ENCODE peak calls at places on chromosomes 13 and 19, in six cellular contexts. F is heart right ventricle, J is psoas muscle, I is mesenchymal stem cell, T is astrocyte, G is K562. L is an unnamed sample.
A peak's percentile ranks its signal among the peaks of the same experiment; 100 is the strongest.

GRCh38 chr19:2047449-2048103 is 3.5 kb downstream of the MKNK2 start:
- DNase-seq in F (peak; percentile 70), J (peak; percentile 85), I (peak; percentile 61), T (no peak), G (no peak), L (peak; percentile 54)

GRCh38 chr19:5891938-5892771 is 11.4 kb downstream of the NDUFA11 start:
- DNase-seq in F (peak; percentile 57), J (no peak), I (peak; percentile 60), T (peak; percentile 15), G (peak; percentile 60), L (peak; percentile 91)

GRCh38 chr13:56700324-56700723 is 440.4 kb upstream of the PRR20A start:
- DNase-seq in F (no peak), J (no peak), I (peak; percentile 1), T (no peak), G (no peak), L (no peak)

GRCh38 chr19:40241809-40242384 is 15.4 kb upstream of the CCNP start:
- DNase-seq in F (peak; percentile 69), J (peak; percentile 66), I (no peak), T (peak; percentile 70), G (no peak), L (no peak)

GRCh38 chr19:33953592-33953991 is 156.9 kb downstream of the KCTD15 start:
- DNase-seq in F (no peak), J (no peak), I (no peak), T (no peak), G (no peak), L (no peak)

GRCh38 chr19:40610396-40611064 is 9.4 kb downstream of the LTBP4 start:
- DNase-seq in F (peak; percentile 75), J (peak; percentile 72), I (no peak), T (no peak), G (no peak), L (no peak)

GRCh38 chr13:45544520-45544919 is 71.0 kb downstream of the ERICH6B start:
- DNase-seq in F (no peak), J (no peak), I (no peak), T (no peak), G (no peak), L (peak; percentile 47)

GRCh38 chr13:30845297-30846214 is 60.5 kb upstream of the MEDAG start:
- DNase-seq in F (no peak), J (no peak), I (peak; percentile 97), T (no peak), G (no peak), L (no peak)

GRCh38 chr13:110593430-110594130 is 21.8 kb upstream of the NAXD start:
- DNase-seq in F (no peak), J (no peak), I (peak; percentile 73), T (peak; percentile 39), G (peak; percentile 77), L (peak; percentile 78)

GRCh38 chr13:98937911-98938381 is 39.9 kb downstream of the DOCK9 start:
- DNase-seq in F (no peak), J (no peak), I (no peak), T (peak; percentile 75), G (no peak), L (peak; percentile 80)

DNA sequence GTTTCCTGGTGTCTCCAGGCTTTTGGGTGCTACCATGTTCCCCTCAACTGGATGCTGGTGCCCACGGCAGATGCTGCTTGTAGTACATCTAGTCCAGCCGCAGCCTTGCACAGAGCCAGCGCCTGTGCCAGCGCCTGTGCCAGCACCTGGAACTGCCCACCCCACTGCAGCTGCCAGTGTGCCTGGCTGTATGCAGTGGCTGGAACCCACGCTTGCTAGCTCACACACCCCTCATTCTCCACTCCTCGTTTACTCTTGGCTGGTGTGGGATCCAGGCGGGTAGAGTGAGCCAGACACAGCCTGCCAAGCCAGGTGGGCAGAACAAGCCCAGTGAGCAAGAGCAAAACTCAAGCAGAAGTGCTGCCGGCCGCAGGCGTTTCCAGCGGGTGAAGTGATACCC is 428.6 kb downstream of the SLITRK1 start:
- DNase-seq in F (no peak), J (no peak), I (no peak), T (no peak), G (no peak), L (no peak)
- H3K4me3 ChIP-seq in F (no peak overlapping the region), J (no peak overlapping the region), I (no peak overlapping the region), T (no peak overlapping the region), G (no peak overlapping the region), L (no peak overlapping the region)

DNA sequence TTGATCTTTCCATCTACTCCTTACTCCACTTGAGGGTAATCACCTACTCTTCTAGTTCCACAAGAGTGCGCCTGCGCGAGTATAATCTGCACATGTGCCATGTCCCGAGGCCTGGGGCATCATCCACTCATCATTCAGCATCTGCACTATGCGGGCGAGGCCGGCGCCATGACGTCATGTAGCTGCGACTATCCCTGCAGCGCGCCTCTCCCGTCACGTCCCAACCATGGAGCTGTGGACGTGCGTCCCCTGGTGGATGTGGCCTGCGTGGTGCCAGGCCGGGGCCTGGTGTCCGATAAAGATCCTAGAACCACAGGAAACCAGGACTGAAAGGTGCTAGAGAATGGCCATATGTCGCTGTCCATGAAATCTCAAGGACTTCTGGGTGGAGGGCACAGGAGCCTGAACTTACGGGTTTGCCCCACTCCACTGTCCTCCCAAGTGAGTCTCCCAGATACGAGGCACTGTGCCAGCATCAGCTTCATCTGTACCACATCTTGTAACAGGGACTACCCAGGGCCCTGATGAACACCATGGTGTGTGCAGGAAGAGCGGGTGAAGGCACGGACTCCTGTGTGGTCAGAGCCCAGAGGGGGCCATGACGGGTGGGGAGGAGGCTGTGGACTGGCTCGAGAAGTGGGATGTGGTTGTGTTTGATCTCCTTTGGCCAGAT is 2.7 kb upstream of the KLK2 start:
- DNase-seq in F (no peak), J (no peak), I (no peak), T (no peak), G (peak; percentile 94), L (peak; percentile 52)
- H3K27me3 ChIP-seq in F (no peaks in the 10 kb centered on the region), J (peaks cover 4% of the 10 kb centered on the region), I (peaks cover 73% of the 10 kb centered on the region), T (no peaks in the 10 kb centered on the region), G (peaks cover 30% of the 10 kb centered on the region), L (no peaks in the 10 kb centered on the region)

GRCh38 chr19:24063312-24063711 is 23.7 kb upstream of the ZNF254 start:
- DNase-seq in F (no peak), J (no peak), I (no peak), T (no peak), G (no peak), L (no peak)
- H3K36me3 ChIP-seq in F (peaks cover 79% of the 10 kb centered on the region), J (peaks cover 3% of the 10 kb centered on the region), I (peaks cover 36% of the 10 kb centered on the region), T (peaks cover 14% of the 10 kb centered on the region), G (peaks cover 16% of the 10 kb centered on the region), L (peaks cover 22% of the 10 kb centered on the region)

GRCh38 chr19:10227215-10227971 is 3.7 kb downstream of the S1PR2 start:
- DNase-seq in F (peak; percentile 53), J (peak; percentile 32), I (no peak), T (no peak), G (no peak), L (peak; percentile 84)

GRCh38 chr19:10228393-10228792 is 2.7 kb downstream of the S1PR2 start:
- DNase-seq in F (no peak), J (no peak), I (no peak), T (no peak), G (no peak), L (no peak)

GRCh38 chr19:10230155-10230903 is 802 bp downstream of the S1PR2 start:
- DNase-seq in F (peak; percentile 56), J (peak; percentile 56), I (peak; percentile 56), T (no peak), G (no peak), L (peak; percentile 90)

GRCh38 chr19:10230904-10231623 is at the start of gene S1PR2:
- DNase-seq in F (peak; percentile 86), J (peak; percentile 87), I (peak; percentile 80), T (no peak), G (peak; percentile 92), L (peak; percentile 98)

DNA sequence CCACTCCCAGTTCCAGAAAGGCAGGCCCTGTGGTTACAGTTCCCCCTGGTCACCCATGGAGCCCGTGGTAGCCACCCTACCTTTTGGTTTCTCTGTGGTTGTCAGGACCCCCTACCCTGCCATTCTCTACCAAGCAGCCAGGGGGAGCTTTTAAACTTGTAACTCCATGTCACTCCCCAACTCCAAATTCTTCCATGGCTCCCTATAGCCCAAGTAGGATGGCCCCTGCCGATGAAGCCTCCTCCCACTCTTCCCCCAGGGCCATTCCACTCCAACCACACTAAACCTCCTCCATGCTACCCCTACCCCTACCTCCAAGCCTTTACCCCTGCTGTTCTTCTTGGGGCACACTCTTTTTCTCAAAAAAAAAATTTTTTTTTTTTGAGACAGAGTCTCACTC is 2.2 kb downstream of the S1PR2 start:
- DNase-seq in F (no peak), J (no peak), I (peak; percentile 53), T (no peak), G (peak; percentile 71), L (peak; percentile 87)
- H3K4me3 ChIP-seq in F (no peak overlapping the region), J (no peak overlapping the region), I (peak overlapping the region; percentile 93), T (no peak overlapping the region), G (no peak overlapping the region), L (no peak overlapping the region)

GRCh38 chr13:28531956-28532225 is 37.0 kb upstream of the FLT1 start:
- DNase-seq in F (no peak), J (no peak), I (no peak), T (no peak), G (no peak), L (peak; percentile 41)

GRCh38 chr13:28529836-28530235 is 34.9 kb upstream of the FLT1 start:
- DNase-seq in F (no peak), J (no peak), I (no peak), T (no peak), G (no peak), L (peak; percentile 32)

GRCh38 chr13:28530729-28531194 is 35.8 kb upstream of the FLT1 start:
- DNase-seq in F (no peak), J (no peak), I (peak; percentile 44), T (no peak), G (no peak), L (no peak)

GRCh38 chr13:28532226-28533048 is 37.5 kb upstream of the FLT1 start:
- DNase-seq in F (peak; percentile 55), J (peak; percentile 23), I (peak; percentile 30), T (no peak), G (peak; percentile 91), L (peak; percentile 81)

DNA sequence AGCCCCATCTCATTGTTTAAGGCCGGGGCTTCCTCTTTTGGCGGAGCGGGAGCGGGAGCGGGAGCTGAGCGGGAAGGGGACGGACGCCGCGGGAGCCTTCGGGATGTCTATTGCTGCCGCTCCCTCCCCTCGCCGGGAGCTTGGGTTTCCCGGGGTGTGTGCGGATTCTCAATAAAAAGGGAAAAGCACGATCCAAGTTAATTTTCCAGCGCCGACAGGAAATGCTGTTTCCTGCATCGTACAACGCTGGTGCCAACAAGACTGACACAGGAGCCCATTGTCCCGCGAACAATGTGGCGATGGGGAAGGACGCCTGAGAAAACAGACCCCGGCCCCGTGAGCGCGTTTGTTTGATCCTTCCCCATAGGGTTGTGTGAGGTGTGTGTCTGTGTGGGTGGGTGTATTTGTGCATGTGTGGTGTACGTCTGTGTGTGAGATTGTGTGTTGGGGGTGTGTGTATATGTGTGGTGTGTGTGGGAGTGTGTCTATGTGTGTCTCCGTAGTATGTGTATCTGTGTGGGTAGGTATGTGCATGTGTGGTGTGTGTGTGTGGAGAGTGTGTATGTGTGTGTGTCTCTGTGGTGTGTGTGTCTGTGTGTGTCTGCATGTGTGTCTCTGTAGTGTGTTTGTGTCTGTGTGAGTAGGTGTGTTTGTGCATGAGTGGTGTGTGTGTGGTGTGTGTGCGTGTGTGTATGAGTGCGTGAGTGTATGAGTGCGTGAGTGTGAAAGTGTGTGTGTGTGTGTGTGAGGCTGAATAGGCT is 36.4 kb upstream of the FLT1 start:
- DNase-seq in F (peak; percentile 72), J (peak; percentile 45), I (peak; percentile 50), T (no peak), G (no peak), L (peak; percentile 89)
- H3K27me3 ChIP-seq in F (no peaks in the 10 kb centered on the region), J (peaks cover 4% of the 10 kb centered on the region), I (peaks cover 76% of the 10 kb centered on the region), T (peaks cover 9% of the 10 kb centered on the region), G (no peaks in the 10 kb centered on the region), L (peaks cover 21% of the 10 kb centered on the region)

GRCh38 chr19:46722421-46723022 is 5.6 kb upstream of the PRKD2 start:
- DNase-seq in F (no peak), J (no peak), I (no peak), T (no peak), G (no peak), L (peak; percentile 53)
- H3K36me3 ChIP-seq in F (peaks cover 83% of the 10 kb centered on the region), J (peaks cover 88% of the 10 kb centered on the region), I (peaks cover 97% of the 10 kb centered on the region), T (peaks cover 18% of the 10 kb centered on the region), G (peaks cover 91% of the 10 kb centered on the region), L (peaks cover 52% of the 10 kb centered on the region)